ENCODE peak calls at places on chromosomes 1 and 21, in four cellular contexts. M is IMR-90, P is neural progenitor cell, G is colonic mucosa. V is an unnamed sample.

GRCh38 chr1:205339717-205340116 is 17.0 kb downstream of the KLHDC8A start:
- DNase-seq in M (no peak), P (no peak), G (no peak), V (no peak)

GRCh38 chr1:67500413-67500959 is 70.3 kb upstream of the SERBP1 start:
- DNase-seq in M (peak; percentile 74), P (peak; percentile 94), G (peak; percentile 89), V (peak; percentile 90)

GRCh38 chr1:118075116-118075515 is 109.9 kb downstream of the SPAG17 start:
- DNase-seq in M (peak; percentile 58), P (no peak), G (no peak), V (no peak)

GRCh38 chr1:7839526-7839925 is 13.3 kb downstream of the UTS2 start:
- DNase-seq in M (no peak), P (no peak), G (no peak), V (no peak)

GRCh38 chr1:87115317-87115885 is 201.0 kb downstream of the HS2ST1 start:
- DNase-seq in M (peak; percentile 85), P (no peak), G (no peak), V (peak; percentile 75)

GRCh38 chr1:64855557-64855956 is 110.7 kb downstream of the RAVER2 start:
- DNase-seq in M (no peak), P (no peak), G (no peak), V (no peak)

GRCh38 chr1:45552309-45552708 is 1.7 kb downstream of the AKR1A1 start:
- DNase-seq in M (no peak), P (no peak), G (peak; percentile 63), V (no peak)

GRCh38 chr1:240866724-240867123 is 254.8 kb upstream of the GREM2 start:
- DNase-seq in M (no peak), P (no peak), G (no peak), V (no peak)

GRCh38 chr1:192609110-192610079 is 26.6 kb upstream of the RGS13 start:
- DNase-seq in M (no peak), P (no peak), G (peak; percentile 50), V (no peak)

DNA sequence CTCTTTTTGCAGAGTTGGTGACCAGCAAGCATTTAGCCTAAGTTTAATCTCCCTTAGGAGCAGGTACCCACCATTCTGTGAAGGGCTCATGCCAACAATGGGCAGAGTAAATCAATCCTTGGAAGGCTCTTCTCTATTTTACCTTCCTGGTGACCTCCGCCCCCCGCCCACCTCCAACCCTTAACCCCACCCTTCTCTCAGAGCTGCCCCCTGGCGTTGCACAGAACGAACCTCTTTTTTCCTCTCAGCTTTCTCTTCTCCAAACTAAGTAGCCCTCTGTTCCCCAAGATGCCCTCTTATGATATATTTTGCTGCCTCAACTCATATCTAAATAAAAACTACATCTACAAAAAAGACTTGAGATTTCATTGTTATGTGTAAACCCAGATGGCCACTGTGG is 186.8 kb downstream of the SEC16B start:
- DNase-seq in M (no peak), P (no peak), G (no peak), V (no peak)
- TF ChIP-seq CTCF in M (no peak), P (peak; percentile 20), G (no peak), V (no peak)

GRCh38 chr1:227732586-227733308 is 2.4 kb downstream of the JMJD4 start:
- DNase-seq in M (no peak), P (no peak), G (no peak), V (no peak)

GRCh38 chr1:227733309-227733705 is 1.8 kb downstream of the JMJD4 start:
- DNase-seq in M (no peak), P (no peak), G (no peak), V (no peak)

GRCh38 chr1:227734858-227735780 is at the start of the genes JMJD4 and SNAP47:
- DNase-seq in M (peak; percentile 90), P (peak; percentile 96), G (peak; percentile 91), V (peak; percentile 93)

GRCh38 chr1:227734546-227734857 is 600 bp downstream of the JMJD4 start:
- DNase-seq in M (no peak), P (peak; percentile 22), G (no peak), V (no peak)

DNA sequence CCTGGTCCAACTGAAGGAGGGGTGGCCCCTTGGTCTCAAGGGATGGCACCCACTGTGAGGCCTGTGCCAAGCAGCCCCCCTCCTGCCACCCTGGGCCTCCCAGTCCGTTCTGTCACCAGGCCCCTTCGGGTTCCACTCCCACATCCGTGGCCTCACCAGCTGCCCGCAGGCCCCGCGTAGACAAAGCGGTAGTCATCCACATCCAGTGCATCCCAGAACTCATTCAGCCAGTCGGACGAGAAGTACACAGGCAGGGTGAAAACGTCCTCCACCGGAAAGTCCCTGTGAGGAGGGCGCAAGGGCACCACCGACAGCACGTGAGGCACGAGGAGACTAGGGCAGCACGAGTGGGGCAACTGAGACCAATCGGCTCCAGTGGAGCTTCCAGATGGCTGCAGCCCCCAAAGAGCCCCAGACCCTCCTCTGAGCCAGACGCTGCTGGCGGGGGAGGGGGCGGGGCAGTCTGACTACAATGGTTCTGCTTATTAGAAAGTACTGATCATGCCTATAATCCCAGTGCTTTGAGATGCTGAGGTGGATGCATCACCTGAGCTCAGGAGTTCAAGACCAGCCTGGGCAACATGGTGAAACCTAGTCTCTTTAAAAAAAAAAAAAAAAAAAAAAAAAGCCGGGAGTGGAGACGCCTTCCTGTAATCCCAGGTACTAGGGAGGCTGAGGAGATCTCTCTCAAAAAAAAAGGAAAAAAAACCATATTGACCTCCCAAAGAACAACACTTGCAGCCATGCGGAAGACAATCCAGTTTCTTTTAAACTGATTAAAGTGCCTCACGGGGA is 1.2 kb downstream of the JMJD4 start:
- DNase-seq in M (no peak), P (no peak), G (no peak), V (no peak)
- H3K27ac ChIP-seq in M (peak overlapping the region; percentile 87), P (no peak overlapping the region), G (no peak overlapping the region), V (no peak overlapping the region)

GRCh38 chr1:179105393-179105792 is 23.5 kb downstream of the TOR3A start:
- DNase-seq in M (no peak), P (peak; percentile 41), G (no peak), V (no peak)
- TF ChIP-seq CTCF in M (peak; percentile 38), P (peak; percentile 54), G (peak; percentile 20), V (peak; percentile 27)

GRCh38 chr1:213464786-213465460 is 413.9 kb downstream of the RPS6KC1 start:
- DNase-seq in M (no peak), P (no peak), G (no peak), V (no peak)
- H3K27ac ChIP-seq in M (no peak overlapping the region), P (no peak overlapping the region), G (no peak overlapping the region), V (no peak overlapping the region)

GRCh38 chr1:108049083-108049819 is 84.3 kb upstream of the VAV3 start:
- DNase-seq in M (no peak), P (peak; percentile 41), G (no peak), V (peak; percentile 38)
- TF ChIP-seq CTCF in M (no peak), P (peak; percentile 56), G (peak; percentile 26), V (peak; percentile 58)

GRCh38 chr21:31732891-31733520 is 1.1 kb upstream of the SCAF4 start:
- DNase-seq in M (peak; percentile 35), P (peak; percentile 23), G (peak; percentile 36), V (peak; percentile 28)
- H3K27ac ChIP-seq in M (peak overlapping the region; percentile 85), P (peak overlapping the region; percentile 99), G (peak overlapping the region; percentile 97), V (peak overlapping the region; percentile 97)

GRCh38 chr1:246690100-246690499 is 34.1 kb upstream of the SCCPDH start:
- DNase-seq in M (no peak), P (no peak), G (peak; percentile 45), V (no peak)

GRCh38 chr1:246682231-246682895 is 41.8 kb upstream of the SCCPDH start:
- DNase-seq in M (no peak), P (no peak), G (no peak), V (peak; percentile 16)

GRCh38 chr1:246683521-246683920 is 40.7 kb upstream of the SCCPDH start:
- DNase-seq in M (no peak), P (no peak), G (no peak), V (no peak)

GRCh38 chr1:246689409-246689997 is 34.7 kb upstream of the SCCPDH start:
- DNase-seq in M (peak; percentile 66), P (peak; percentile 82), G (peak; percentile 91), V (peak; percentile 73)

GRCh38 chr1:246687002-246687401 is 37.2 kb upstream of the SCCPDH start:
- DNase-seq in M (no peak), P (peak; percentile 64), G (no peak), V (no peak)
- TF ChIP-seq CTCF in M (no peak), P (peak; percentile 46), G (no peak), V (no peak)

DNA sequence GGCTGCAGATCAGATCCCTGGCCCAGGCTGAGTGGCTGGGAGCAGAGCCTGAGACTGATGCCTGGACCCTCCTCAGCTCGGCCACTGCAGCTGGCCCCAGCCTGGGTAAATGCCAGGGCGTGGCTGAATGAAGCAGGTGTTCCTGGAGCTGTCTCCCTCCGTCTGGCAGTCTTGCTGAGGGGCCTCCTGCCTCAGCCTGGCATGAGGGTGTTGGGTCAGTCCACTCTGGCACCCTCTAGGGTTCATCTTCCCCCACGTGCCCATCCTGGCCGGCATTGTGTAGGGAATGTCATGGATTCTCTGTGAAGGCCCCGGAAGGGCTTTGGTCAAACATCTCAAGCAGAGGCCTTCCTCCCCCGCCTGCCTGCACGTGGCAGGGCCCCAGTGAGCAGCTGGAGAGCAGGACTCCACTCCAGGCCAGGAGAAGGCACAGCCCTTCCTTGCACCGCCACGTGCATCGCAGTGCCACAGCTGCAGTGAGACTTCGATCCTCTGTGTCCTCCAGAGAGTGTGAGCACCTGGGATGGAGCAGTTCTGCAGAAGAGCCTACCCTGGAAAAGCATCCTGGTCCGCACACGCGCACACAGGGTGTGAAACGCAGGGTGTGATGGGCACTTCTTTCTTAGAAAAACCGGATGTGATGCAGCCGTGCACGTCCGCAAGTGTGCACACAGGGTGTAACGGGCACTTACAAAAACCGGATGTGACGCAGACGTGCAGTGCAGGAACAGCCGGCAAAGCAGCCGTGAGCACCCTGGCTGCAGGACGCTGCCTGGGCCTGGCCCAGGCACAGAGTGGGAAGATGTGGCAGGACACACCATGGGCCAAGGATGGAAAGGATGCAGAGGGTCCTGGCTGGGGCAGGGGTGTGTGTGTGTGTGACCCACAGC is 4.6 kb upstream of the KRTAP10-4 start:
- DNase-seq in M (no peak), P (no peak), G (no peak), V (no peak)
- H3K27ac ChIP-seq in M (no peak overlapping the region), P (no peak overlapping the region), G (no peak overlapping the region), V (no peak overlapping the region)

V was measured in cardiac muscle cell.